ENCODE peak calls at places on chromosomes 7 and 10, in six cellular contexts. Z is cardiac septum, B is DMS53, I is A172, N is osteocyte, D is activated B cell treated with CpG ODN at 0.5 μM for 24 hours. Y is an unnamed sample.

GRCh38 chr10:108014145-108014901 is 849.8 kb upstream of the SORCS1 start:
- DNase-seq in Z (no peak), B (no peak), I (no peak), N (no peak), D (no peak), Y (no peak)

GRCh38 chr7:113197274-113197673 is 78.9 kb upstream of the SMIM30 start:
- DNase-seq in Z (no peak), B (no peak), I (peak), N (no peak), D (no peak), Y (no peak)

GRCh38 chr7:31917256-31917655 is 153.0 kb downstream of the PDE1C start:
- DNase-seq in Z (no peak), B (no peak), I (peak), N (no peak), D (no peak), Y (no peak)

GRCh38 chr10:86350897-86351296 is 15.7 kb downstream of the GRID1 start:
- DNase-seq in Z (no peak), B (no peak), I (no peak), N (no peak), D (no peak), Y (no peak)

GRCh38 chr10:48363617-48364355 is 57.3 kb downstream of the MAPK8 start:
- DNase-seq in Z (no peak), B (peak), I (peak), N (no peak), D (no peak), Y (peak)

GRCh38 chr10:32190890-32191491 is 134.8 kb upstream of the KIF5B start:
- DNase-seq in Z (no peak), B (peak), I (peak), N (no peak), D (no peak), Y (peak)

GRCh38 chr10:99921948-99922347 is 87.8 kb downstream of the DNMBP start:
- DNase-seq in Z (no peak), B (no peak), I (peak), N (no peak), D (no peak), Y (no peak)

GRCh38 chr7:128274246-128274889 is 33.3 kb downstream of the LEP start:
- DNase-seq in Z (no peak), B (no peak), I (no peak), N (no peak), D (no peak), Y (no peak)

GRCh38 chr7:64849250-64849923 is 53.7 kb upstream of the ZNF273 start:
- DNase-seq in Z (no peak), B (peak), I (peak), N (no peak), D (no peak), Y (no peak)

GRCh38 chr7:87116315-87116714 is 35.9 kb upstream of the DMTF1 start:
- DNase-seq in Z (no peak), B (no peak), I (no peak), N (no peak), D (no peak), Y (no peak)

GRCh38 chr10:58973235-58973595 is 203.2 kb upstream of the PHYHIPL start:
- DNase-seq in Z (no peak), B (no peak), I (no peak), N (no peak), D (no peak), Y (no peak)

GRCh38 chr10:62640386-62640785 is 164.1 kb upstream of the ADO start:
- DNase-seq in Z (no peak), B (no peak), I (no peak), N (no peak), D (no peak), Y (no peak)

GRCh38 chr10:4939224-4940072 is 23.8 kb upstream of the AKR1C1 start:
- DNase-seq in Z (no peak), B (no peak), I (peak), N (no peak), D (no peak), Y (peak)

GRCh38 chr7:91293840-91294239 is 29.6 kb downstream of the FZD1 start:
- DNase-seq in Z (no peak), B (no peak), I (no peak), N (no peak), D (no peak), Y (no peak)

GRCh38 chr7:67843001-67843400 is 846.4 kb downstream of the TYW1 start:
- DNase-seq in Z (no peak), B (no peak), I (no peak), N (no peak), D (no peak), Y (no peak)

GRCh38 chr7:716212-716611 is 10.3 kb upstream of the DNAAF5 start:
- DNase-seq in Z (no peak), B (no peak), I (no peak), N (no peak), D (no peak), Y (no peak)

GRCh38 chr7:16951483-16952080 is 69.8 kb upstream of the AGR3 start:
- DNase-seq in Z (no peak), B (no peak), I (no peak), N (no peak), D (no peak), Y (no peak)

GRCh38 chr10:104441601-104442000 is 88.0 kb downstream of the CFAP58 start:
- DNase-seq in Z (no peak), B (no peak), I (peak), N (no peak), D (no peak), Y (no peak)

GRCh38 chr10:80461208-80462183 is 7.4 kb downstream of the TSPAN14 start:
- DNase-seq in Z (no peak), B (no peak), I (no peak), N (no peak), D (no peak), Y (no peak)

GRCh38 chr10:15084502-15084922 is 4.1 kb downstream of the ACBD7 start:
- DNase-seq in Z (peak), B (peak), I (peak), N (no peak), D (no peak), Y (peak)

GRCh38 chr10:102113261-102113955 is 6.8 kb downstream of the LDB1 start:
- DNase-seq in Z (no peak), B (no peak), I (no peak), N (no peak), D (no peak), Y (no peak)

Y was measured in Caki2.